ENCODE peak calls at places on chromosome 1, in ten cellular contexts. Y, A, E, S, J, T, H, D, O and M are unnamed samples. For H3K4me1, the result is how much of the 10 kb centered on the place peaks cover.

GRCh38 chr1:67532452-67533216 is 102.4 kb upstream of the SERBP1 start:
- DNase-seq in Y (peak), A (peak), E (peak), S (peak), J (peak), T (peak), H (peak), D (no peak), O (no peak), M (no peak)

GRCh38 chr1:81976539-81976938 is 175.8 kb downstream of the ADGRL2 start:
- DNase-seq in Y (no peak), A (no peak), E (no peak), S (no peak), J (no peak), T (no peak), H (no peak), D (no peak), O (no peak), M (no peak)

GRCh38 chr1:47580451-47580980 is 142.7 kb downstream of the FOXD2 start:
- DNase-seq in Y (no peak), A (no peak), E (no peak), S (no peak), J (no peak), T (no peak), H (no peak), D (no peak), O (no peak), M (no peak)

GRCh38 chr1:30684881-30685795 is 38.2 kb downstream of the MATN1 start:
- DNase-seq in Y (peak), A (peak), E (peak), S (peak), J (peak), T (peak), H (peak), D (peak), O (peak), M (no peak)

GRCh38 chr1:20702416-20702815 is 15.4 kb downstream of the KIF17 start:
- DNase-seq in Y (no peak), A (peak), E (no peak), S (no peak), J (no peak), T (no peak), H (no peak), D (no peak), O (no peak), M (no peak)

GRCh38 chr1:103250441-103250861 is 142.1 kb upstream of the COL11A1 start:
- DNase-seq in Y (no peak), A (peak), E (no peak), S (peak), J (no peak), T (no peak), H (no peak), D (no peak), O (no peak), M (no peak)

GRCh38 chr1:172450524-172450885 is 6.6 kb upstream of the PIGC start:
- DNase-seq in Y (no peak), A (peak), E (no peak), S (peak), J (no peak), T (no peak), H (no peak), D (peak), O (no peak), M (no peak)

GRCh38 chr1:16628361-16629111 is 15.2 kb upstream of the NBPF1 start:
- DNase-seq in Y (no peak), A (no peak), E (peak), S (no peak), J (no peak), T (no peak), H (no peak), D (peak), O (peak), M (no peak)

GRCh38 chr1:16498573-16499359 is 15.3 kb downstream of the RNU1-1 start:
- DNase-seq in Y (peak), A (peak), E (peak), S (peak), J (peak), T (peak), H (peak), D (peak), O (peak), M (peak)

GRCh38 chr1:202998836-202999750 is 8.1 kb upstream of the TMEM183A start:
- DNase-seq in Y (peak), A (peak), E (peak), S (peak), J (peak), T (peak), H (peak), D (no peak), O (no peak), M (peak)

GRCh38 chr1:169348356-169349036 is 19.1 kb downstream of the NME7 start:
- DNase-seq in Y (peak), A (peak), E (no peak), S (peak), J (no peak), T (peak), H (peak), D (no peak), O (no peak), M (no peak)

GRCh38 chr1:43107664-43108063 is 64.4 kb downstream of the EBNA1BP2 start:
- DNase-seq in Y (no peak), A (no peak), E (no peak), S (no peak), J (no peak), T (no peak), H (no peak), D (no peak), O (no peak), M (no peak)

GRCh38 chr1:228090613-228091081 is 8.1 kb downstream of the ARF1 start:
- DNase-seq in Y (no peak), A (no peak), E (peak), S (no peak), J (no peak), T (no peak), H (no peak), D (peak), O (peak), M (no peak)
- TF ChIP-seq CTCF in Y (no peak), A (no peak), E (no peak), S (no peak), J (no peak), T (no peak), H (no peak), D (no peak), O (no peak), M (no peak)

GRCh38 chr1:84701366-84701765 is 11.1 kb upstream of the SSX2IP start:
- DNase-seq in Y (no peak), A (no peak), E (no peak), S (no peak), J (no peak), T (no peak), H (no peak), D (no peak), O (no peak), M (no peak)
- H3K4me3 ChIP-seq in Y (peak), A (no peak), E (no peak), S (no peak), J (no peak), T (no peak), H (peak), D (no peak), O (no peak), M (peak)

DNA sequence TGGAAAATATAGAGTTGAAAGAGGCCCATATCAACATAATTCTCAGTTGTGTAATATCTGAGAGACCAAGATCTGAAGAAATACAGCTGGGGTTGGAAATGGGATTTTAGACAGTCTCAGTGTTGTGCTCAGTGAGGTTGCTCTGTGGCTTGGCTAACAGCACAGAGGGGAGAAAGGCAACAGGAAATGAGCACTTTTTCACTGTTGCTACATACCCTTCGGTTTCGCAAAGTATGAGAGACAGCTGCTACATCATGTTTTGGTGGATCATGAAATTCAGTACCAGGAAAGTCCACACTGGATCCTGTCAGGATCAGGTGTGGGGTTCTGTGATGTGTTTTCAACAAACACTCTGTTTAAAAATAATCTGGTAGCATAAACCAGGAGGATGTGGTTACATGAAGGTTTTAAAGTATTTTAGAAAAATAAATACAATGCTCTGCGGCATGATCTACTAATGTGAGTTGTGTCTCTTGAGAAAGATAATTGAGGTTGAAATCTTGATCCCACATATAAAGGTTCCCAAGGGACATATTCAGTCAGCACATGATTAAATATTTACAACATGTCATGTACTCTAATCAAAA is 6.9 kb upstream of the GPR88 start:
- DNase-seq in Y (peak), A (no peak), E (peak), S (no peak), J (no peak), T (no peak), H (peak), D (no peak), O (no peak), M (no peak)
- H3K4me1 ChIP-seq in Y (under half), A (under half), E (under half), S (under half), J (under half), T (under half), H (under half), D (under half), O (under half), M (under half)

DNA sequence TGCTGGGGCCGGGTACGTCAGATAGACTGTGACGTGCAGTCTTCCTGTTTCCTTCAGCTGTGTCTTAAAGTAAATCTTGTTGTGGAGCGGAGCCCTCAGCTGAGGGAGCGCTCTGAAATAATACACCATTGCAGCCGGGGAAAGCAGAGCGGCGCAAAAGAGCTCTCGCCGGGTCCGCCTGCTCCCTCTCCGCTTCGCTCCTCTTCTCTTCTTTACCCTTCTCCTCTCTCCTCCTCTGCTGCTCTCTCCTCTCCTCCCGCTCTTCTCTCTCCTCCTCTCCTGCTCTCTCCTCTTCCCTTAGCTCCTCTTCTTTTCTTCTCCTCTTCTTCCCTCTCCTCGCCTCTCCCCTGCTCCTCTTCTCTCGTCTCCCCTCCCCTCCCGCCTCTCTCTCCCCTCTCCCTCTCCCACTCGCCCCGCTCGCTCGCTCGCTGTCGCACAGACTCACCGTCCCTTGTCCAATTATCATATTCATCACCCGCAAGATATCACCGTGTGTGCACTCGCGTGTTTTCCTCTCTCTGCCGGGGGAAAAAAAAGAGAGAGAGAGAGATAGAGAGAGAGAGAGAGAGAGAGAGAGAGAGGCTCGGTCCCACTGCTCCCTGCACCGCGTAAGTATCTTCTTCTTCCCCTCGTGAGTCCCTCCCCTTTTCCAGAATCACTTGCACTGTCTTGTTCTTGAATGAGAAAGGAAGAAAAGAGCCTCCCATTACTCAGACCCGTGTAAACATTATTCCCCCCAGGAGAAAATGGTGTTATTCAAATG is at the start of gene PROX1:
- DNase-seq in Y (peak), A (peak), E (peak), S (peak), J (peak), T (peak), H (peak), D (peak), O (peak), M (no peak)
- TF ChIP-seq CTCF in Y (no peak), A (peak), E (no peak), S (no peak), J (peak), T (no peak), H (no peak), D (no peak), O (no peak), M (no peak)

GRCh38 chr1:9361630-9362256 is 69.0 kb downstream of the SPSB1 start:
- DNase-seq in Y (no peak), A (no peak), E (no peak), S (no peak), J (no peak), T (no peak), H (no peak), D (no peak), O (no peak), M (no peak)
- H3K4me3 ChIP-seq in Y (no peak), A (no peak), E (no peak), S (no peak), J (no peak), T (no peak), H (no peak), D (no peak), O (no peak), M (no peak)

GRCh38 chr1:5903680-5904079 is 88.5 kb downstream of the NPHP4 start:
- DNase-seq in Y (no peak), A (no peak), E (no peak), S (no peak), J (no peak), T (no peak), H (no peak), D (no peak), O (no peak), M (no peak)

GRCh38 chr1:5906116-5906515 is 86.1 kb downstream of the NPHP4 start:
- DNase-seq in Y (no peak), A (no peak), E (no peak), S (no peak), J (no peak), T (no peak), H (no peak), D (no peak), O (no peak), M (no peak)

GRCh38 chr1:5903031-5903430 is 89.2 kb downstream of the NPHP4 start:
- DNase-seq in Y (no peak), A (no peak), E (no peak), S (no peak), J (no peak), T (no peak), H (no peak), D (no peak), O (no peak), M (no peak)

GRCh38 chr1:5905431-5905830 is 86.8 kb downstream of the NPHP4 start:
- DNase-seq in Y (no peak), A (no peak), E (no peak), S (no peak), J (no peak), T (no peak), H (no peak), D (no peak), O (no peak), M (no peak)

DNA sequence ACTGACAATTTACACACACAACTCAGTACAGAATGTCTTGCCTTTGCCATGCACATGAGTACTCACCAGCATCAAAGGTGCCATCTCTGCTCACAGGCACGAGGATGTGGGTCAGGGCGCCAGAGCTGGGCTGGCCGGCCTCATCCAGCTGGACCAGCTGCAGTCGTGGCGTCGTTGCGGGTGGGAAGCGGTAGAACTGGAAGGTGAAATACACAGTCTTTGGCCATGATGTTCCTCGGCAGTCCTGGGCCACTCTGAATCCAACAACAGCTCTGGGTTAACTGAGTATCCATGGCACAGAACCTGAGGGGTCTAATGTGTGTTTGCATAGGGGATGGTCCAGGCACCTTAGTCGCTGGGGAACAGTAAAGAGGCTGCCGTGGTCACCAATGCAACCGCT is 87.7 kb downstream of the NPHP4 start:
- DNase-seq in Y (no peak), A (no peak), E (no peak), S (no peak), J (no peak), T (no peak), H (no peak), D (no peak), O (peak), M (no peak)
- H3K4me1 ChIP-seq in Y (under half), A (under half), E (under half), S (under half), J (under half), T (under half), H (under half), D (under half), O (under half), M (under half)

GRCh38 chr1:156586323-156586722 is 5.3 kb upstream of the NAXE start:
- DNase-seq in Y (no peak), A (no peak), E (no peak), S (no peak), J (no peak), T (no peak), H (no peak), D (no peak), O (no peak), M (no peak)

GRCh38 chr1:156582388-156583022 is 3.0 kb downstream of the TTC24 start:
- DNase-seq in Y (no peak), A (no peak), E (no peak), S (no peak), J (no peak), T (no peak), H (no peak), D (no peak), O (no peak), M (no peak)

GRCh38 chr1:156586892-156587477 is 4.6 kb upstream of the NAXE start:
- DNase-seq in Y (no peak), A (no peak), E (no peak), S (no peak), J (no peak), T (no peak), H (no peak), D (no peak), O (no peak), M (no peak)

GRCh38 chr1:156583821-156584622 is 4.5 kb downstream of the TTC24 start:
- DNase-seq in Y (peak), A (peak), E (peak), S (peak), J (peak), T (peak), H (peak), D (peak), O (no peak), M (no peak)

DNA sequence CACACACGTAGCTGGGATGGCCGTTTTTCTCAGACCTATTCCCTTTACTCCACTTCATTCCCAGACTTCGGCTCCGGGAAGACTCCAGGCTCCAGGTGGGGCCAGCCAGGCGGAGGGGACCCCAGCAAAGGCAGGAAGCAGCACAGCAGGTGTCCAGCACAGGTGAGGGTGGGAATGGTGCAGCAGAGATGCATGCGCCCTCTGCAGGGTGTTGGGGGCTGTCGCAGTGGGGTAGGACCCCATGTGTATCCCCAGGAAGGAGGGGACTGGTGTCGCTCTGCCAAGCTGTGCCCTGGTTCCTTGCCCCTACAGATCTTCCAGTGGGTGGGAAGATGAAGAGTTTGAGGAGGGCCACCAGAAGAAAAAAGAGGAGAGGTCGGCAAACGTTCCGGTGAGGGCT is 5.3 kb downstream of the TTC24 start:
- DNase-seq in Y (no peak), A (peak), E (no peak), S (peak), J (no peak), T (no peak), H (no peak), D (no peak), O (no peak), M (no peak)
- TF ChIP-seq CTCF in Y (no peak), A (peak), E (no peak), S (peak), J (peak), T (no peak), H (no peak), D (no peak), O (no peak), M (no peak)

GRCh38 chr1:219582310-219582709 is 30.6 kb downstream of the ZC3H11B start:
- DNase-seq in Y (no peak), A (no peak), E (no peak), S (no peak), J (no peak), T (no peak), H (no peak), D (no peak), O (no peak), M (no peak)
- H3K4me3 ChIP-seq in Y (no peak), A (no peak), E (no peak), S (no peak), J (no peak), T (no peak), H (no peak), D (no peak), O (no peak), M (no peak)

DNA sequence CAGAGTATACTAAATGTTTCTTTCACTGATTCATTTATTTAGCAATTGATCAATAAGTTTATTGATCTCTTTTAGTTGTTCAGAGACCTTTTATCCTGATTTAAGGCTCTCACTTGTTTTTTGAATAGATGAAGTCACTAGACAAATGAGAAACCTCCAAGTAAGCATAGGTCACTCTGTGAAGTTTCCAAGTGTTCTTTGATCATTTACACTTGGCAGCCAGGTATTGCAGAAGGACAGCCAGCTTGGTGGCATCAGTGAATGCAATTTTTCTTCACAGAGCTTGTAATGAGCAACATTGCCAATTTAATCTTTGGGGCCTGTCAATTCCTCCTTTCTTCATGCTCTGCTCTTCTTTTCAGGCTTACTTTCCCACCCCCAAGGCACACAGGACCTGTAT is 413.0 kb downstream of the OMA1 start:
- DNase-seq in Y (no peak), A (no peak), E (no peak), S (no peak), J (no peak), T (no peak), H (no peak), D (no peak), O (no peak), M (no peak)
- H3K4me1 ChIP-seq in Y (under half), A (under half), E (under half), S (under half), J (under half), T (under half), H (under half), D (under half), O (under half), M (under half)

GRCh38 chr1:166839600-166840308 is 479 bp downstream of the POGK start:
- DNase-seq in Y (peak), A (peak), E (peak), S (peak), J (peak), T (peak), H (peak), D (peak), O (peak), M (no peak)
- TF ChIP-seq CTCF in Y (no peak), A (peak), E (no peak), S (peak), J (no peak), T (no peak), H (peak), D (no peak), O (peak), M (no peak)